ENCODE peak calls at places on chromosomes 4 and X, in seven cellular contexts. Z is right lobe of liver, M is tibial artery, W is tibial nerve, H is stomach, C is ascending aorta, U is K562. T is an unnamed sample.

GRCh38 chr4:166687828-166688227 is 546.5 kb downstream of the SPOCK3 start:
- DNase-seq in Z (no peak), W (no peak), H (no peak), U (no peak), C (no peak), M (no peak), T (no peak)

GRCh38 chrX:12411831-12412230 is 273.6 kb downstream of the FRMPD4 start:
- DNase-seq in Z (no peak), C (no peak), M (no peak), H (no peak), U (no peak), W (no peak), T (no peak)

GRCh38 chrX:46380148-46380752 is 165.0 kb downstream of the ZNF674 start:
- DNase-seq in W (no peak), H (no peak), C (no peak), U (no peak), M (no peak), Z (no peak), T (no peak)

GRCh38 chr4:40672528-40673522 is 43.2 kb upstream of the RBM47 start:
- DNase-seq in Z (peak; percentile 34), U (peak; percentile 36), M (peak; percentile 68), H (no peak), W (peak; percentile 19), C (no peak), T (peak; percentile 53)

GRCh38 chr4:55435136-55435535 is 39.4 kb downstream of the TMEM165 start:
- DNase-seq in M (no peak), H (no peak), U (peak; percentile 13), W (no peak), Z (no peak), C (no peak), T (no peak)

GRCh38 chr4:38099908-38100407 is 139.8 kb downstream of the PTTG2 start:
- DNase-seq in Z (no peak), W (no peak), U (no peak), C (no peak), H (no peak), M (no peak), T (no peak)

GRCh38 chrX:41421071-41421729 is 25.9 kb upstream of the NYX start:
- DNase-seq in H (no peak), M (no peak), U (no peak), C (no peak), W (no peak), Z (no peak), T (no peak)

GRCh38 chrX:318739-319578 is at the start of gene GTPBP6:
- DNase-seq in H (peak; percentile 99), U (peak; percentile 98), C (peak; percentile 99), Z (peak; percentile 99), W (peak; percentile 99), M (peak; percentile 100), T (peak; percentile 98)

GRCh38 chrX:119685225-119686066 is 7.5 kb downstream of the SEPTIN6 start:
- DNase-seq in H (no peak), W (peak; percentile 27), Z (peak; percentile 36), C (peak; percentile 39), M (no peak), U (peak; percentile 65), T (peak; percentile 65)

GRCh38 chr4:168514249-168514852 is 17.5 kb downstream of the PALLD start:
- DNase-seq in Z (no peak), U (peak; percentile 42), C (no peak), W (no peak), M (no peak), H (no peak), T (no peak)

DNA sequence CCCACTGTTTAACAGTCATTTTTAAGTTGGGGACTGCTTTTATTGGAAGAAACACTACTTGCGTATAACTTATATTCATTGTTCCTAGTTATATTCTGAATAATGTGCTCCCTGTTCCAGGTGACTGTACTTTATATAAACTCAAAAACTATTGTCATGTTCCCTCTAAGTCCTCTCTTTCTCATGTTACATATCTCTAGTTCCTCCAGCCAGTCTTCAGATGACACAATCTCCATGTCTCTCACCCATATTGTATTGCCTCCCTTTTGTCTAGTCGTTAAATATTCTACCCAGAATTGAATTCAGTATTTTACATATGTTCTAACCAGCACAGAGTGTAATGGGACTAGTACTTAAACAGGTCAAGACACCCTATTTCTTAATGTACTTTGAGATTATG is 5.3 kb downstream of the VAMP7 start:
- DNase-seq in U (no peak), Z (no peak), W (no peak), C (no peak), M (no peak), H (no peak), T (no peak)
- H3K27ac ChIP-seq in U (no peak overlapping the region), Z (no peak overlapping the region), W (no peak overlapping the region), C (no peak overlapping the region), M (no peak overlapping the region), H (no peak overlapping the region), T (no peak overlapping the region)

GRCh38 chr4:148053298-148054003 is 321.6 kb downstream of the ARHGAP10 start:
- DNase-seq in Z (no peak), C (no peak), W (no peak), H (no peak), M (no peak), U (no peak), T (no peak)
- H3K4me1 ChIP-seq in Z (no peaks in the 10 kb centered on the region), C (peaks cover 5% of the 10 kb centered on the region), W (peaks cover 35% of the 10 kb centered on the region), H (peaks cover 67% of the 10 kb centered on the region), M (peaks cover 12% of the 10 kb centered on the region), U (no peaks in the 10 kb centered on the region), T (peaks cover 71% of the 10 kb centered on the region)

DNA sequence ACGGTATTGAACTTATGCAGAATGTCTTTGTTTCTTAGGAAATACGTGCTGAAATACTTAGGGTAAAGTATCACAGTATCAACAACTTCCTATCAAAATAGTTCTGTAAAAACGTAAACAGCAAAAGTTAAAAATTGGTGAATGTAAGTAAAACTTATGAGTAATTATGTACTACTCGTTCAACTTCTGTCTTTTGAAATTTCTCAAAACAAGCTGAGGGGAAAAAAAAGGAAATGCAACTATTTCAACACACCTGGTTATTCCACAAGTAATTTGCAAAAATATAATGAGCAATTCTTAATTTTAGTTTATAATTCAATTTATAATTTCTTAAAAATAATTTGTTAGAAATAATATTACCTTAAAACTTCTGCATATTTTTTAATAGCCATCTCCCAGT is 8.3 kb downstream of the PPID start:
- DNase-seq in U (no peak), M (no peak), W (no peak), H (no peak), C (no peak), Z (no peak), T (no peak)
- H3K36me3 ChIP-seq in U (peaks cover 97% of the 10 kb centered on the region), M (peaks cover 46% of the 10 kb centered on the region), W (peaks cover 28% of the 10 kb centered on the region), H (peaks cover 100% of the 10 kb centered on the region), C (peaks cover 59% of the 10 kb centered on the region), Z (peaks cover 17% of the 10 kb centered on the region), T (peaks cover 31% of the 10 kb centered on the region)

GRCh38 chr4:152103181-152103901 is 342.5 kb upstream of the GATB start:
- DNase-seq in M (no peak), Z (no peak), W (no peak), H (no peak), C (no peak), U (no peak), T (no peak)
- H3K27ac ChIP-seq in M (no peak overlapping the region), Z (no peak overlapping the region), W (peak overlapping the region; percentile 4), H (peak overlapping the region; percentile 59), C (no peak overlapping the region), U (no peak overlapping the region), T (no peak overlapping the region)

DNA sequence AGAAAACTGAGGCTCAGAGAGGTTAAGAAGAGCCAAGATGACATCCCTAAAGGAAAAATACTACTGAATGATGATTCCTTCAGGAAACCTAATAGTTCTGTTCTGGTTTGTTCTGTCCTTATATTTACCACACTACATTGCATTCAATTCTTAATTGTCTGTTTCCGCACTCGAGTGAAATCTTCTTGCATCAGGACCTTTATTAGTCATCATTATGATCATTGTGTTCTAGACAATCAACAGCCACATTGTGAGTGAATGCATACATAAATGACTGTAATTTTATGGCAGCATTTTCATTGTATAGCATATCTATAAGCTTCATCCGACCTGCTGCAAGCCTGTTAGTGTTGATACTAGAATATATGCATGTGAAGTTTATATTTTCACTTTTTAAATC is 156.7 kb upstream of the FAM241A start:
- DNase-seq in C (no peak), Z (no peak), H (no peak), U (no peak), M (no peak), W (no peak), T (no peak)
- H3K4me1 ChIP-seq in C (no peaks in the 10 kb centered on the region), Z (no peaks in the 10 kb centered on the region), H (no peaks in the 10 kb centered on the region), U (no peaks in the 10 kb centered on the region), M (no peaks in the 10 kb centered on the region), W (peaks cover 7% of the 10 kb centered on the region), T (no peaks in the 10 kb centered on the region)

GRCh38 chr4:153019906-153020305 is 83.8 kb downstream of the FHDC1 start:
- DNase-seq in Z (no peak), C (no peak), U (no peak), W (no peak), M (no peak), H (no peak), T (no peak)

GRCh38 chr4:153022233-153022632 is 86.1 kb downstream of the FHDC1 start:
- DNase-seq in U (no peak), Z (no peak), H (peak; percentile 28), C (no peak), W (no peak), M (no peak), T (no peak)

GRCh38 chr4:153018716-153019115 is 82.6 kb downstream of the FHDC1 start:
- DNase-seq in H (no peak), U (no peak), W (no peak), Z (no peak), C (no peak), M (no peak), T (no peak)

GRCh38 chr4:153018031-153018430 is 81.9 kb downstream of the FHDC1 start:
- DNase-seq in C (no peak), W (no peak), M (no peak), H (no peak), Z (no peak), U (no peak), T (no peak)

GRCh38 chr4:153020460-153020859 is 84.3 kb downstream of the FHDC1 start:
- DNase-seq in H (no peak), W (no peak), U (no peak), C (no peak), M (no peak), Z (no peak), T (no peak)
- H3K36me3 ChIP-seq in H (no peaks in the 10 kb centered on the region), W (no peaks in the 10 kb centered on the region), U (no peaks in the 10 kb centered on the region), C (no peaks in the 10 kb centered on the region), M (no peaks in the 10 kb centered on the region), Z (no peaks in the 10 kb centered on the region), T (no peaks in the 10 kb centered on the region)

GRCh38 chrX:1537031-1537715 is at the start of gene P2RY8:
- DNase-seq in H (peak; percentile 63), Z (peak; percentile 81), C (peak; percentile 31), U (peak; percentile 12), M (peak; percentile 76), W (peak; percentile 80), T (peak; percentile 62)
- H3K27ac ChIP-seq in H (peak within 1 kb of the TSS; percentile 59), Z (peak within 1 kb of the TSS; percentile 50), C (peak within 1 kb of the TSS; percentile 20), U (no peak within 1 kb of the TSS), M (no peak within 1 kb of the TSS), W (peak within 1 kb of the TSS; percentile 60), T (peak within 1 kb of the TSS; percentile 91)

T was measured in CD8-positive, alpha-beta memory T cell.